ENCODE peak calls at places on chromosome 11, in six cellular contexts. C, U, Q, L, R and A are unnamed samples.
A peak's percentile ranks its signal among the peaks of the same experiment; 100 is the strongest.

GRCh38 chr11:95659088-95659487 is 130.5 kb downstream of the FAM76B start:
- DNase-seq in C (no peak), L (no peak), Q (peak; percentile 14), R (no peak), U (no peak), A (no peak)

GRCh38 chr11:102614485-102614884 is 10.6 kb downstream of the MMP20 start:
- DNase-seq in Q (peak; percentile 21), L (no peak), C (no peak), U (no peak), R (no peak), A (no peak)

GRCh38 chr11:71186861-71187260 is 65.5 kb downstream of the SHANK2 start:
- DNase-seq in C (peak; percentile 19), R (no peak), L (no peak), U (no peak), Q (no peak), A (no peak)

GRCh38 chr11:10450451-10451398 is 4.3 kb upstream of the AMPD3 start:
- DNase-seq in U (no peak), R (peak; percentile 55), Q (peak; percentile 84), C (peak; percentile 83), L (no peak), A (no peak)

GRCh38 chr11:125074511-125075241 is 11.6 kb downstream of the SLC37A2 start:
- DNase-seq in C (no peak), Q (no peak), R (no peak), U (no peak), L (no peak), A (no peak)

GRCh38 chr11:117626576-117626975 is 170.4 kb downstream of the DSCAML1 start:
- DNase-seq in R (no peak), L (no peak), Q (no peak), U (no peak), C (no peak), A (no peak)

GRCh38 chr11:107844041-107844440 is 14.5 kb downstream of the SLC35F2 start:
- DNase-seq in U (no peak), Q (no peak), L (peak; percentile 16), C (no peak), R (no peak), A (no peak)

GRCh38 chr11:72773291-72773690 is 20.6 kb downstream of the STARD10 start:
- DNase-seq in R (no peak), U (peak; percentile 86), C (no peak), L (peak; percentile 85), Q (peak; percentile 27), A (no peak)

GRCh38 chr11:57598831-57599155 is 1.3 kb downstream of the SERPING1 start:
- DNase-seq in C (no peak), Q (no peak), L (peak; percentile 56), U (no peak), R (no peak), A (no peak)

GRCh38 chr11:613369-613968 is 2.3 kb downstream of the IRF7 start:
- DNase-seq in U (peak; percentile 43), C (peak; percentile 90), Q (peak; percentile 65), R (peak; percentile 80), L (no peak), A (peak; percentile 55)

GRCh38 chr11:28464252-28464867 is 356.2 kb downstream of the METTL15 start:
- DNase-seq in R (no peak), L (peak; percentile 60), U (no peak), Q (no peak), C (no peak), A (no peak)

GRCh38 chr11:100574894-100575769 is 112.0 kb upstream of the ARHGAP42 start:
- DNase-seq in Q (peak; percentile 76), R (no peak), C (no peak), L (peak; percentile 53), U (peak; percentile 18), A (no peak)

GRCh38 chr11:67314218-67314617 is 10.9 kb downstream of the SSH3 start:
- DNase-seq in U (no peak), R (no peak), L (no peak), C (no peak), Q (no peak), A (no peak)

GRCh38 chr11:120121336-120121735 is 16.6 kb downstream of the TRIM29 start:
- DNase-seq in R (no peak), Q (peak; percentile 19), L (no peak), U (no peak), C (no peak), A (no peak)

GRCh38 chr11:1772270-1773130 is 8.8 kb upstream of the CTSD start:
- DNase-seq in U (peak; percentile 92), L (peak; percentile 88), R (peak; percentile 37), Q (peak; percentile 87), C (peak; percentile 85), A (no peak)

GRCh38 chr11:68127791-68128681 is 6.8 kb upstream of the CHKA start:
- DNase-seq in U (no peak), R (no peak), C (no peak), Q (no peak), L (peak; percentile 33), A (no peak)

GRCh38 chr11:100208207-100208606 is 478.9 kb upstream of the ARHGAP42 start:
- DNase-seq in Q (no peak), U (no peak), L (no peak), R (no peak), C (no peak), A (no peak)

GRCh38 chr11:28708075-28708474 is 599.9 kb downstream of the METTL15 start:
- DNase-seq in Q (no peak), C (no peak), L (no peak), U (no peak), R (no peak), A (no peak)